ENCODE peak calls at places on chromosome 7, in seven cellular contexts. Q is Caki2, N is pancreas, X is non-pigmented ciliary epithelial cell, O is T-helper 9 cell, Y is mucosa of descending colon, B is Peyer's patch. S is an unnamed sample.

GRCh38 chr7:5282464-5283316 is at the start of gene SLC29A4:
- DNase-seq in Q (no peak), N (peak; percentile 83), X (no peak), O (no peak), Y (peak; percentile 52), B (peak; percentile 76), S (no peak)

GRCh38 chr7:82345886-82346285 is 97.7 kb downstream of the CACNA2D1 start:
- DNase-seq in Q (no peak), N (no peak), X (no peak), O (no peak), Y (no peak), B (no peak), S (no peak)

GRCh38 chr7:3063016-3063753 is 19.5 kb upstream of the CARD11 start:
- DNase-seq in Q (no peak), N (peak; percentile 28), X (no peak), O (peak; percentile 25), Y (peak; percentile 35), B (no peak), S (no peak)

GRCh38 chr7:144069511-144069910 is at the start of gene OR2A25:
- DNase-seq in Q (no peak), N (no peak), X (no peak), O (no peak), Y (no peak), B (no peak), S (no peak)

GRCh38 chr7:23001610-23002009 is 12.3 kb downstream of the HYCC1 start:
- DNase-seq in Q (no peak), N (no peak), X (no peak), O (no peak), Y (no peak), B (no peak), S (no peak)

GRCh38 chr7:105788816-105789349 is 87.5 kb downstream of the ATXN7L1 start:
- DNase-seq in Q (no peak), N (no peak), X (no peak), O (no peak), Y (no peak), B (no peak), S (no peak)

GRCh38 chr7:102152672-102153585 is 133.7 kb upstream of the SH2B2 start:
- DNase-seq in Q (peak; percentile 83), N (no peak), X (no peak), O (no peak), Y (peak; percentile 40), B (peak; percentile 67), S (no peak)

GRCh38 chr7:107103369-107103768 is 58.9 kb downstream of the PRKAR2B start:
- DNase-seq in Q (no peak), N (no peak), X (no peak), O (no peak), Y (no peak), B (no peak), S (no peak)

GRCh38 chr7:38942431-38943051 is 33.5 kb upstream of the VPS41 start:
- DNase-seq in Q (no peak), N (no peak), X (no peak), O (no peak), Y (no peak), B (no peak), S (no peak)

GRCh38 chr7:150385240-150385830 is 6.2 kb downstream of the ZNF775 start:
- DNase-seq in Q (no peak), N (no peak), X (no peak), O (no peak), Y (no peak), B (no peak), S (no peak)

GRCh38 chr7:142759433-142759832 is 10.2 kb downstream of the PRSS1 start:
- DNase-seq in Q (no peak), N (no peak), X (no peak), O (no peak), Y (no peak), B (no peak), S (no peak)

GRCh38 chr7:139850906-139851305 is 21.8 kb downstream of the TBXAS1 start:
- DNase-seq in Q (no peak), N (no peak), X (no peak), O (no peak), Y (no peak), B (no peak), S (no peak)

GRCh38 chr7:157469181-157470016 is 132.6 kb downstream of the DNAJB6 start:
- DNase-seq in Q (no peak), N (no peak), X (no peak), O (no peak), Y (no peak), B (no peak), S (no peak)

GRCh38 chr7:120554960-120555571 is 282.1 kb downstream of the KCND2 start:
- DNase-seq in Q (peak; percentile 29), N (no peak), X (peak; percentile 30), O (no peak), Y (peak; percentile 44), B (no peak), S (no peak)

GRCh38 chr7:158295966-158296797 is 291.4 kb downstream of the PTPRN2 start:
- DNase-seq in Q (no peak), N (no peak), X (no peak), O (no peak), Y (no peak), B (no peak), S (no peak)

GRCh38 chr7:76278540-76278939 is 23.9 kb upstream of the HSPB1 start:
- DNase-seq in Q (no peak), N (no peak), X (no peak), O (no peak), Y (no peak), B (no peak), S (no peak)

GRCh38 chr7:4875391-4875790 is 8.1 kb downstream of the RADIL start:
- DNase-seq in Q (no peak), N (no peak), X (no peak), O (no peak), Y (no peak), B (no peak), S (no peak)